ENCODE peak calls at places on chromosomes 2 and 18, in four cellular contexts. O, P, F and N are unnamed samples. For H3K4me1, the result is how much of the 10 kb centered on the place peaks cover.

GRCh38 chr2:74503506-74504475 is 3.7 kb downstream of the PCGF1 start:
- DNase-seq in O (no peak), P (no peak), F (peak), N (no peak)

GRCh38 chr2:49251766-49252165 is 97.5 kb upstream of the FSHR start:
- DNase-seq in O (no peak), P (no peak), F (no peak), N (no peak)

GRCh38 chr2:52416340-52416739 is 1351.3 kb upstream of the CHAC2 start:
- DNase-seq in O (no peak), P (no peak), F (no peak), N (no peak)

GRCh38 chr18:45221363-45221762 is 393.9 kb upstream of the SLC14A2 start:
- DNase-seq in O (no peak), P (no peak), F (no peak), N (peak)

GRCh38 chr2:195559431-195559914 is 97.6 kb upstream of the SLC39A10 start:
- DNase-seq in O (peak), P (no peak), F (no peak), N (no peak)

GRCh38 chr2:19875280-19875679 is 26.5 kb downstream of the TTC32 start:
- DNase-seq in O (no peak), P (no peak), F (no peak), N (no peak)

GRCh38 chr2:15243762-15244161 is 317.4 kb downstream of the NBAS start:
- DNase-seq in O (no peak), P (no peak), F (no peak), N (no peak)

GRCh38 chr2:71474116-71474743 is 20.9 kb downstream of the DYSF start:
- DNase-seq in O (no peak), P (no peak), F (no peak), N (no peak)

GRCh38 chr2:9392895-9393757 is 30.2 kb downstream of the ITGB1BP1 start:
- DNase-seq in O (no peak), P (peak), F (peak), N (no peak)

GRCh38 chr2:113173563-113174368 is at the start of gene PSD4:
- DNase-seq in O (peak), P (no peak), F (peak), N (peak)

GRCh38 chr18:25351773-25352628 is at the start of gene ZNF521:
- DNase-seq in O (peak), P (peak), F (peak), N (peak)

GRCh38 chr2:168462543-168463045 is 6.5 kb downstream of the CERS6 start:
- DNase-seq in O (no peak), P (no peak), F (no peak), N (no peak)

GRCh38 chr2:168459256-168459655 is 3.2 kb downstream of the CERS6 start:
- DNase-seq in O (no peak), P (no peak), F (no peak), N (no peak)

GRCh38 chr2:168461942-168462331 is 5.9 kb downstream of the CERS6 start:
- DNase-seq in O (no peak), P (no peak), F (no peak), N (no peak)

GRCh38 chr2:168460561-168460960 is 4.5 kb downstream of the CERS6 start:
- DNase-seq in O (no peak), P (no peak), F (no peak), N (no peak)

GRCh38 chr2:168461178-168461941 is 5.3 kb downstream of the CERS6 start:
- DNase-seq in O (no peak), P (no peak), F (no peak), N (no peak)
- H3K4me3 ChIP-seq in O (no peak), P (no peak), F (no peak), N (no peak)

GRCh38 chr2:11829947-11830707 is 83.7 kb downstream of the LPIN1 start:
- DNase-seq in O (peak), P (peak), F (peak), N (peak)
- TF ChIP-seq CTCF in O (no peak), P (peak), F (peak), N (no peak)

GRCh38 chr2:177705511-177705910 is 312.9 kb downstream of the AGPS start:
- DNase-seq in O (no peak), P (no peak), F (no peak), N (no peak)
- H3K4me1 ChIP-seq in O (under half), P (under half), F (under half), N (under half)

GRCh38 chr2:171289938-171290480 is 129.3 kb upstream of the TLK1 start:
- DNase-seq in O (no peak), P (no peak), F (no peak), N (no peak)

GRCh38 chr2:171287036-171287435 is 126.3 kb upstream of the TLK1 start:
- DNase-seq in O (no peak), P (no peak), F (no peak), N (no peak)

GRCh38 chr2:171293661-171294060 is 133.0 kb upstream of the TLK1 start:
- DNase-seq in O (no peak), P (no peak), F (no peak), N (no peak)

GRCh38 chr2:171287606-171288005 is 126.9 kb upstream of the TLK1 start:
- DNase-seq in O (no peak), P (no peak), F (no peak), N (no peak)

GRCh38 chr2:171289336-171289735 is 128.6 kb upstream of the TLK1 start:
- DNase-seq in O (no peak), P (no peak), F (no peak), N (no peak)
- H3K4me3 ChIP-seq in O (no peak), P (no peak), F (no peak), N (no peak)

GRCh38 chr2:106839849-106840595 is 45.9 kb downstream of the ST6GAL2 start:
- DNase-seq in O (peak), P (no peak), F (no peak), N (no peak)
- TF ChIP-seq CTCF in O (peak), P (no peak), F (no peak), N (no peak)

DNA sequence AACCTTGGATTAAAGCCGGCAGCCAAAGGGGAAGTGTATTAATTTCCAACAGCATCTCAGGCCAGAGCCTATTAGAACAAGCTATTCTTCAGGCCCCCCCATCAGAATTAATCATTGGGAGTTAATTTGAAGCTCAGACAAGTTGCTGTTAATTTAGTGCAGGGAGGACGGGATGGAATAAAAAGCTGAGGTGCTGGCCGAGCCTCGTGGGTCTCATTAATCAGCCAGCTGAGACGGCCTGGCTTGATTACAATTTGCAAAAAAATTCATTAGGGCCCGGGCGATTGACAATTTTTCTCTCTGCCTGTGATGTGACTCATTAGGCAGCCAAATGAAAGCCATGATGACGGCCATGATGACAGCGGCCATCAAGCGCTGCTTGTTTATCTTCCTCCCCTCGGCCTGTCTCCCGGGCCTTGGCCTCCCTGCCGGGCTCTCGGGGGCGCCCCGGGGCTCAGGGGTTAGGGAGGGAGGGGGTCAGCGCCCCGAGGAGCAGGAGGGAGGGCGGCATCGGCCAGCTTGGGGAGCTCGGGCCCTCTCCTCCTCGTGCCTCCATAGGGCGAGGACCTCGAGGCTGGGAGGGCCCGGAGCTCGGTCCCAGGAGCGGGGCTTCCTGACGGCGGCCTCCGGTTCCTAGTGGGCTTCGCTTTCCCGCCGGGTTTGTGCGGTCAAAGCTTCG is 5.2 kb downstream of the GBX2 start:
- DNase-seq in O (no peak), P (no peak), F (peak), N (no peak)
- H3K4me1 ChIP-seq in O (under half), P (under half), F (under half), N (under half)

DNA sequence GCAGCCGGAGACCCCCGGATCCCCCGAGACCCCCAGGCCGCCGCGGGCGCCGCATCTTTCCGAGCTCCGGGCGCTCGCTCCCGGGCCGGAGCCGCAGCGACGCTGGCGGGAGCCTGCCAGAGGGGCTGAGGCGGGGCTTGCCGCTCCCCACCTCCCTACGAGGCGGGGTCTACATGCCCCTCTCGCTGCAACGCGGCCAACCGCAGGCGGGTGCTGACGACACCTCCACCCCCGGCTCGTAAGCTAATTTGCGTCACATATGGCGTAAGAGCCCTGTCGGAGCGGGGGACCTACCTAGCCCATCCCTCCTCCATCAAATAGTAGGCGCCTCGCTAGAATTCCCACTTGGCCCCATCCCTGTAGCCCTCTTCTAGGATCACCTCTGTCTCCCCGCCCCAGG is at the start of gene PTPRN:
- DNase-seq in O (no peak), P (no peak), F (peak), N (no peak)
- H3K4me3 ChIP-seq in O (no peak), P (no peak), F (no peak), N (no peak)

GRCh38 chr2:200705305-200705985 is 106.3 kb upstream of the BZW1 start:
- DNase-seq in O (no peak), P (no peak), F (no peak), N (no peak)
- TF ChIP-seq CTCF in O (no peak), P (no peak), F (no peak), N (no peak)